ENCODE peak calls at places on chromosome 4, in four cellular contexts. F, P, K and G are unnamed samples.
A peak's percentile ranks its signal among the peaks of the same experiment; 100 is the strongest.

GRCh38 chr4:84298023-84298718 is 200.9 kb downstream of the NKX6-1 start:
- DNase-seq in F (no peak), P (no peak), K (no peak), G (no peak)

GRCh38 chr4:183443609-183444148 is 757 bp upstream of the CDKN2AIP start:
- DNase-seq in F (no peak), P (no peak), K (no peak), G (peak; percentile 50)

GRCh38 chr4:86856896-86857295 is 7.7 kb upstream of the SLC10A6 start:
- DNase-seq in F (no peak), P (no peak), K (no peak), G (no peak)

GRCh38 chr4:38279650-38280322 is 319.6 kb downstream of the PTTG2 start:
- DNase-seq in F (no peak), P (no peak), K (no peak), G (no peak)

GRCh38 chr4:44558206-44558605 is 93.2 kb downstream of the YIPF7 start:
- DNase-seq in F (no peak), P (no peak), K (no peak), G (no peak)

GRCh38 chr4:41887322-41887721 is 47.9 kb upstream of the TMEM33 start:
- DNase-seq in F (no peak), P (no peak), K (no peak), G (no peak)

GRCh38 chr4:11424000-11424399 is 4.7 kb downstream of the HS3ST1 start:
- DNase-seq in F (peak; percentile 39), P (no peak), K (no peak), G (peak; percentile 44)

GRCh38 chr4:136803430-136803829 is 728.9 kb downstream of the PCDH18 start:
- DNase-seq in F (no peak), P (no peak), K (no peak), G (no peak)

GRCh38 chr4:145935253-145936141 is 3.1 kb downstream of the ZNF827 start:
- DNase-seq in F (peak; percentile 61), P (peak; percentile 48), K (no peak), G (peak; percentile 32)

GRCh38 chr4:65437102-65437501 is 233.2 kb downstream of the EPHA5 start:
- DNase-seq in F (no peak), P (no peak), K (no peak), G (no peak)

GRCh38 chr4:20839957-20840356 is 139.7 kb downstream of the PACRGL start:
- DNase-seq in F (no peak), P (no peak), K (no peak), G (no peak)

GRCh38 chr4:14607578-14607977 is 394.7 kb upstream of the CPEB2 start:
- DNase-seq in F (no peak), P (no peak), K (no peak), G (no peak)

GRCh38 chr4:85736576-85736975 is 261.6 kb downstream of the ARHGAP24 start:
- DNase-seq in F (no peak), P (no peak), K (no peak), G (no peak)
- H3K4me1 ChIP-seq in F (no peaks in the 10 kb centered on the region), P (no peaks in the 10 kb centered on the region), K (no peaks in the 10 kb centered on the region), G (no peaks in the 10 kb centered on the region)

GRCh38 chr4:147351083-147351787 is 129.7 kb upstream of the EDNRA start:
- DNase-seq in F (no peak), P (no peak), K (no peak), G (no peak)
- H3K4me3 ChIP-seq in F (no peak overlapping the region), P (no peak overlapping the region), K (no peak overlapping the region), G (no peak overlapping the region)

GRCh38 chr4:27714073-27714472 is 853.4 kb downstream of the STIM2 start:
- DNase-seq in F (no peak), P (no peak), K (no peak), G (no peak)
- TF ChIP-seq SUZ12 in F (no peak), P (no peak), K (no peak), G (no peak)

DNA sequence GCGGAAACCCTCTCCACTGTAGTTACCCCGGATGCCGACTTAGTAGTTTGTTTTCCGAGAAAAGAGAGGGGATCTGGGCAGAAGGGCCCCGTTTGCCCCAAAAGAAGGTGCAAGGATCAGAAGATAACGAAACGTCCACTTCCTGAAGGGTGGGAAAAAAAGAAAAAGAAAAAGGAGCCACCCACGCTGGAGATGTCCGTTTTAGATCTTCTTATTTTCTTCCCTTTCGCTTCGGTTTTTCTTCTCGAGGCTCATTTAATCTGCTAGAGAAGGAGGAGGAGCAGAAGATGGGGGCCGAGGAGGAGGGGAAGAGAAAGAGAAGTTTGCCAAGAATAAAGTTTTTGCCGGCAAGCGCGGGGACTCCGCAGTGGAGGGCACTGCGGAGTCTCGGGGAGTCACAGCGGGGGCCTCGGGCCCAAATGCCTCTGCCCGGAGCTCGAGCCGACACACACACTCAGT is 490 bp downstream of the LEF1 start:
- DNase-seq in F (no peak), P (no peak), K (no peak), G (no peak)
- H3K4me1 ChIP-seq in F (peaks cover 23% of the 10 kb centered on the region), P (peaks cover 3% of the 10 kb centered on the region), K (peaks cover 36% of the 10 kb centered on the region), G (peaks cover 2% of the 10 kb centered on the region)

DNA sequence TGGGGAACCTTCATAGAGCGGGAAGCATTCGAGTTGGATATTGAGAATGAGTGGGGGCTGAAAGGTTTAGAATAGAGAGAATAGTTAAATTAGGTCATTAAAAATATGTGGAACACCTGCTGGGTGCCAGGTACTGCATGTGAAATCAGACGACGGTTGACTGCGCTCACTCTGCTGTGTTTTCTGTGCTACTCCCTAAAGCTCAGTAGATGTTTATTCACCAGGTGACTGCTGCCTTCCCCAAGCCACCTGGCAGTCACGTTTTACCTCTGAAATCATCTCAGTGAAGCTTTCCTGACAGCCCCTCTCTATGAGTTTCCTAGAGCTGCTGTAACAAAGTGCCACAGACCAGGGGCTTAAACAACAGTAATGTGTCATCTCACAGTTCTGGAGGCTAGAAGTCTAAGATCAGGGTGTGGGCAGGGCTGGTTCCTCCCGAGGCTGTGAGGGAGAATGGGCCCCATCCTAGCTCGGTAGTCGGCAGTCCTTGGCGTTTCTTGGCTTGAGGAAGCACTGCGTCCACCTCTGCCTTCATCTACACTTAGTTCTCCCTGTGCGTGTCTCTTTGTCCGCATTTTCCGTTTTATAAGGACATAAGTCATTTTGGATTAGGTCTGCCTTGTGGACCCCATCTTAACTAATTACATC is 25.3 kb downstream of the ADD1 start:
- DNase-seq in F (no peak), P (no peak), K (no peak), G (no peak)
- H3K4me3 ChIP-seq in F (no peak overlapping the region), P (no peak overlapping the region), K (no peak overlapping the region), G (no peak overlapping the region)